ENCODE peak calls at places on chromosomes 3 and 15, in five cellular contexts. One of them, this sample, is unnamed.

GRCh38 chr3:72586694-72587093 is 261.6 kb downstream of the SHQ1 start:
- DNase-seq in K562: no peak
- DNase-seq in HepG2: no peak
- DNase-seq in H1: no peak
- DNase-seq in GM12878: no peak
- DNase-seq in this sample: no peak

GRCh38 chr3:15288331-15288726 is 44.1 kb downstream of the SH3BP5 start:
- DNase-seq in K562: no peak
- DNase-seq in HepG2: no peak
- DNase-seq in H1: no peak
- DNase-seq in GM12878: no peak
- DNase-seq in this sample: no peak

GRCh38 chr3:4741404-4742307 is 237.6 kb upstream of the BHLHE40 start:
- DNase-seq in K562: peak
- DNase-seq in HepG2: peak
- DNase-seq in H1: no peak
- DNase-seq in GM12878: no peak
- DNase-seq in this sample: peak

GRCh38 chr3:78497692-78498091 is 1270.1 kb downstream of the ROBO1 start:
- DNase-seq in K562: no peak
- DNase-seq in HepG2: no peak
- DNase-seq in H1: no peak
- DNase-seq in GM12878: no peak
- DNase-seq in this sample: no peak

GRCh38 chr3:187062526-187063177 is 76.6 kb downstream of the RPL39L start:
- DNase-seq in K562: no peak
- DNase-seq in HepG2: peak
- DNase-seq in H1: no peak
- DNase-seq in GM12878: no peak
- DNase-seq in this sample: no peak

GRCh38 chr3:139117136-139117675 is 72.5 kb upstream of the PRR23C start:
- DNase-seq in K562: no peak
- DNase-seq in HepG2: no peak
- DNase-seq in H1: no peak
- DNase-seq in GM12878: no peak
- DNase-seq in this sample: no peak

GRCh38 chr15:32685576-32685975 is 32.2 kb upstream of the GREM1 start:
- DNase-seq in K562: no peak
- DNase-seq in HepG2: no peak
- DNase-seq in H1: no peak
- DNase-seq in GM12878: no peak
- DNase-seq in this sample: no peak

GRCh38 chr3:172562881-172563835 is 39.9 kb upstream of the TNFSF10 start:
- DNase-seq in K562: no peak
- DNase-seq in HepG2: peak
- DNase-seq in H1: no peak
- DNase-seq in GM12878: no peak
- DNase-seq in this sample: no peak

GRCh38 chr15:58309993-58310928 is 121.5 kb upstream of the LIPC start:
- DNase-seq in K562: no peak
- DNase-seq in HepG2: peak
- DNase-seq in H1: no peak
- DNase-seq in GM12878: no peak
- DNase-seq in this sample: no peak

GRCh38 chr3:168648321-168648720 is 552.6 kb upstream of the GOLIM4 start:
- DNase-seq in K562: no peak
- DNase-seq in HepG2: no peak
- DNase-seq in H1: no peak
- DNase-seq in GM12878: no peak
- DNase-seq in this sample: no peak

GRCh38 chr3:184568918-184569829 is 7.6 kb downstream of the EPHB3 start:
- DNase-seq in K562: no peak
- DNase-seq in HepG2: no peak
- DNase-seq in H1: no peak
- DNase-seq in GM12878: no peak
- DNase-seq in this sample: no peak

GRCh38 chr3:44252332-44252731 is 10.6 kb downstream of the TOPAZ1 start:
- DNase-seq in K562: no peak
- DNase-seq in HepG2: no peak
- DNase-seq in H1: no peak
- DNase-seq in GM12878: no peak
- DNase-seq in this sample: no peak

GRCh38 chr3:153001428-153001827 is 160.6 kb upstream of the RAP2B start:
- DNase-seq in K562: no peak
- DNase-seq in HepG2: no peak
- DNase-seq in H1: no peak
- DNase-seq in GM12878: no peak
- DNase-seq in this sample: no peak

GRCh38 chr15:100170673-100171210 is 171.0 kb downstream of the ADAMTS17 start:
- DNase-seq in K562: no peak
- DNase-seq in HepG2: no peak
- DNase-seq in H1: no peak
- DNase-seq in GM12878: no peak
- DNase-seq in this sample: no peak

GRCh38 chr15:99474041-99474906 is 91.5 kb upstream of the MEF2A start:
- DNase-seq in K562: no peak
- DNase-seq in HepG2: no peak
- DNase-seq in H1: no peak
- DNase-seq in GM12878: no peak
- DNase-seq in this sample: no peak

GRCh38 chr3:51083490-51083889 is 301.6 kb upstream of the MANF start:
- DNase-seq in K562: no peak
- DNase-seq in HepG2: no peak
- DNase-seq in H1: no peak
- DNase-seq in GM12878: no peak
- DNase-seq in this sample: no peak

GRCh38 chr3:49618412-49618811 is 55.7 kb upstream of the APEH start:
- DNase-seq in K562: no peak
- DNase-seq in HepG2: no peak
- DNase-seq in H1: no peak
- DNase-seq in GM12878: no peak
- DNase-seq in this sample: no peak

GRCh38 chr15:47300596-47300995 is 416.7 kb upstream of the SEMA6D start:
- DNase-seq in K562: no peak
- DNase-seq in HepG2: no peak
- DNase-seq in H1: no peak
- DNase-seq in GM12878: no peak
- DNase-seq in this sample: no peak

GRCh38 chr3:105868450-105868744 is 415 bp downstream of the CBLB start:
- DNase-seq in K562: peak
- DNase-seq in HepG2: peak
- DNase-seq in H1: no peak
- DNase-seq in GM12878: no peak
- DNase-seq in this sample: no peak

GRCh38 chr3:42117175-42118008 is 26.2 kb downstream of the TRAK1 start:
- DNase-seq in K562: peak
- DNase-seq in HepG2: no peak
- DNase-seq in H1: peak
- DNase-seq in GM12878: no peak
- DNase-seq in this sample: peak

GRCh38 chr15:71729319-71729718 is 81.0 kb upstream of the NR2E3 start:
- DNase-seq in K562: no peak
- DNase-seq in HepG2: no peak
- DNase-seq in H1: no peak
- DNase-seq in GM12878: no peak
- DNase-seq in this sample: no peak

GRCh38 chr3:105177558-105177957 is 189.2 kb upstream of the ALCAM start:
- DNase-seq in K562: no peak
- DNase-seq in HepG2: no peak
- DNase-seq in H1: no peak
- DNase-seq in GM12878: no peak
- DNase-seq in this sample: no peak

GRCh38 chr15:28953573-28954195 is 67.9 kb downstream of the APBA2 start:
- DNase-seq in K562: no peak
- DNase-seq in HepG2: no peak
- DNase-seq in H1: no peak
- DNase-seq in GM12878: no peak
- DNase-seq in this sample: no peak

GRCh38 chr3:188154758-188155574 is 1.0 kb downstream of the LPP start:
- DNase-seq in K562: no peak
- DNase-seq in HepG2: no peak
- DNase-seq in H1: no peak
- DNase-seq in GM12878: no peak
- DNase-seq in this sample: no peak

GRCh38 chr3:70065666-70066253 is 66.2 kb downstream of the SAMMSON start:
- DNase-seq in K562: no peak
- DNase-seq in HepG2: no peak
- DNase-seq in H1: no peak
- DNase-seq in GM12878: no peak
- DNase-seq in this sample: no peak

GRCh38 chr3:70882104-70882503 is 569.7 kb upstream of the MDFIC2 start:
- DNase-seq in K562: no peak
- DNase-seq in HepG2: no peak
- DNase-seq in H1: no peak
- DNase-seq in GM12878: no peak
- DNase-seq in this sample: no peak

GRCh38 chr3:149871855-149872254 is 58.8 kb downstream of the RNF13 start:
- DNase-seq in K562: no peak
- DNase-seq in HepG2: no peak
- DNase-seq in H1: no peak
- DNase-seq in GM12878: no peak
- DNase-seq in this sample: no peak

GRCh38 chr3:142027713-142028112 is 121.6 kb downstream of the TFDP2 start:
- DNase-seq in K562: no peak
- DNase-seq in HepG2: no peak
- DNase-seq in H1: no peak
- DNase-seq in GM12878: no peak
- DNase-seq in this sample: no peak

GRCh38 chr15:100464256-100464655 is 64.5 kb downstream of the CERS3 start:
- DNase-seq in K562: no peak
- DNase-seq in HepG2: no peak
- DNase-seq in H1: no peak
- DNase-seq in GM12878: no peak
- DNase-seq in this sample: no peak

DNA sequence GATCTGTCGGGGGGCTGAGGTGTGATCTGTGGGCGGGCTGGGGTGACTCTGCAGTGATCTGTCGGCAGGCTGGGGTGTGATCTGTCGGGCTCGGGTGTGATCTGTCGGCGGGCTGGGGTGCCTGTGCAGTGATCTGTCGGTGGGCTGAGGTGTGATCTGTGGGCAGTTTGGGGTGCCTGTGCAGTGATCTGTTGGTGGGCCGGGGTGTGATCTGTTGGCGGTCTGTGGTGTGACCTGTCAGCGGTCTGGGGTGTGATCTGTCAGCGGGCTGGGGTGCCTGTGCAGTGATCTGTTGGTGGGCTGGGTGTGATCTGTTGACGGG is 205.1 kb downstream of the XXYLT1 start:
- DNase-seq in K562: no peak
- DNase-seq in HepG2: no peak
- DNase-seq in H1: no peak
- DNase-seq in GM12878: no peak
- DNase-seq in this sample: no peak
- TF ChIP-seq CEBPB in K562: no peak
- TF ChIP-seq CEBPB in HepG2: no peak
- TF ChIP-seq CEBPB in H1: no peak
- TF ChIP-seq CEBPB in GM12878: no peak
- TF ChIP-seq CEBPB in this sample: no peak

GRCh38 chr15:78695849-78696248 is 54.8 kb upstream of the CHRNB4 start:
- DNase-seq in K562: peak
- DNase-seq in HepG2: no peak
- DNase-seq in H1: no peak
- DNase-seq in GM12878: no peak
- DNase-seq in this sample: no peak

GRCh38 chr15:78695046-78695671 is 54.1 kb upstream of the CHRNB4 start:
- DNase-seq in K562: no peak
- DNase-seq in HepG2: no peak
- DNase-seq in H1: no peak
- DNase-seq in GM12878: no peak
- DNase-seq in this sample: no peak

GRCh38 chr15:78697449-78697848 is 56.4 kb upstream of the CHRNB4 start:
- DNase-seq in K562: no peak
- DNase-seq in HepG2: no peak
- DNase-seq in H1: no peak
- DNase-seq in GM12878: no peak
- DNase-seq in this sample: no peak

GRCh38 chr15:78691873-78692421 is 50.9 kb upstream of the CHRNB4 start:
- DNase-seq in K562: no peak
- DNase-seq in HepG2: no peak
- DNase-seq in H1: no peak
- DNase-seq in GM12878: no peak
- DNase-seq in this sample: no peak

DNA sequence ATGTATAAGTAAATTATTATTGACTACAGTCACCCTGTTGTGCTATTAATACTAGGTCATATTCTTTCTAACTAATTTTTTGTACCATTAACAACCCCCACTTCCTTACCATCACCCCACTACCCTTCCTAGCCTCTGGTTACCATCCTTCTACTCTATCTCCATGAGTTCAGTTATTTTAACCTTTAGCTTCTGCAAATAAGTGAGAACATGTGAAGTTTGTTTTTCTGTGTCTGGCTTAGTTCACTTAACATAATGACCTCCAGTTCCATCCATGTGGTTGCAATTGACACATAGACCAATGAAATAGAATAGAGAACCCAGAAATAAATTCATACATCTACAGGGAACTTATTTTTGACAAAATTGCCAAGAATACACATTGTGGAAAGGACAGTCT is 55.4 kb upstream of the CHRNB4 start:
- DNase-seq in K562: no peak
- DNase-seq in HepG2: no peak
- DNase-seq in H1: no peak
- DNase-seq in GM12878: no peak
- DNase-seq in this sample: no peak
- TF ChIP-seq JUND in K562: no peak
- TF ChIP-seq JUND in HepG2: no peak
- TF ChIP-seq JUND in H1: no peak
- TF ChIP-seq JUND in GM12878: no peak
- TF ChIP-seq JUND in this sample: no peak

GRCh38 chr3:60456180-60456579 is 795.1 kb downstream of the FHIT start:
- DNase-seq in K562: no peak
- DNase-seq in HepG2: no peak
- DNase-seq in H1: no peak
- DNase-seq in GM12878: no peak
- DNase-seq in this sample: no peak
- TF ChIP-seq CEBPB in K562: no peak
- TF ChIP-seq CEBPB in HepG2: no peak
- TF ChIP-seq CEBPB in H1: no peak
- TF ChIP-seq CEBPB in GM12878: no peak
- TF ChIP-seq CEBPB in this sample: no peak

GRCh38 chr15:80706161-80706560 is 11.1 kb downstream of the ABHD17C start:
- DNase-seq in K562: no peak
- DNase-seq in HepG2: no peak
- DNase-seq in H1: no peak
- DNase-seq in GM12878: no peak
- DNase-seq in this sample: no peak

GRCh38 chr15:80710635-80711553 is 15.8 kb downstream of the ABHD17C start:
- DNase-seq in K562: no peak
- DNase-seq in HepG2: no peak
- DNase-seq in H1: no peak
- DNase-seq in GM12878: peak
- DNase-seq in this sample: no peak

GRCh38 chr15:80712956-80713355 is 17.8 kb downstream of the ABHD17C start:
- DNase-seq in K562: no peak
- DNase-seq in HepG2: no peak
- DNase-seq in H1: no peak
- DNase-seq in GM12878: no peak
- DNase-seq in this sample: no peak

GRCh38 chr15:80711886-80712285 is 16.8 kb downstream of the ABHD17C start:
- DNase-seq in K562: no peak
- DNase-seq in HepG2: no peak
- DNase-seq in H1: no peak
- DNase-seq in GM12878: no peak
- DNase-seq in this sample: no peak

GRCh38 chr15:80709542-80709941 is 14.4 kb downstream of the ABHD17C start:
- DNase-seq in K562: no peak
- DNase-seq in HepG2: no peak
- DNase-seq in H1: no peak
- DNase-seq in GM12878: no peak
- DNase-seq in this sample: no peak
- TF ChIP-seq JUND in K562: no peak
- TF ChIP-seq JUND in HepG2: no peak
- TF ChIP-seq JUND in H1: no peak
- TF ChIP-seq JUND in GM12878: no peak
- TF ChIP-seq JUND in this sample: no peak

This sample was measured in HCT116.